ENCODE peak calls at places on chromosomes 4 and X, in four cellular contexts. B is K562, D is A549, R is HepG2. M is an unnamed sample.

GRCh38 chr4:69360271-69360670 is 80.0 kb downstream of the UGT2B28 start:
- DNase-seq in B (no peak), R (no peak), D (no peak), M (no peak)

GRCh38 chrX:29487714-29488113 is 727.6 kb upstream of the MAGEB2 start:
- DNase-seq in R (no peak), D (no peak), B (no peak), M (no peak)

GRCh38 chr4:163748474-163748873 is 254.0 kb downstream of the TMA16 start:
- DNase-seq in R (no peak), D (peak; percentile 19), B (no peak), M (no peak)

GRCh38 chrX:86133761-86134160 is 14.5 kb upstream of the DACH2 start:
- DNase-seq in B (no peak), R (no peak), D (peak; percentile 17), M (no peak)

GRCh38 chr4:25113915-25114904 is 46.0 kb downstream of the SEPSECS start:
- DNase-seq in B (peak; percentile 30), D (no peak), R (no peak), M (no peak)

GRCh38 chr4:122423246-122423645 is 33.3 kb downstream of the IL2 start:
- DNase-seq in D (no peak), B (no peak), R (no peak), M (no peak)

GRCh38 chr4:38590017-38590416 is 74.0 kb upstream of the KLF3 start:
- DNase-seq in B (no peak), D (no peak), R (no peak), M (no peak)

GRCh38 chr4:184371390-184371787 is 103.0 kb downstream of the IRF2 start:
- DNase-seq in R (no peak), B (no peak), D (no peak), M (no peak)

GRCh38 chr4:137213372-137214173 is 318.7 kb downstream of the PCDH18 start:
- DNase-seq in R (no peak), B (no peak), D (no peak), M (no peak)

GRCh38 chr4:184536070-184536880 is 61.9 kb upstream of the IRF2 start:
- DNase-seq in R (no peak), B (no peak), D (no peak), M (no peak)

GRCh38 chrX:47232803-47233332 is at the start of gene USP11:
- DNase-seq in D (peak; percentile 63), R (peak; percentile 47), B (peak; percentile 39), M (peak; percentile 55)

GRCh38 chr4:119735136-119735770 is 106.6 kb upstream of the PDE5A start:
- DNase-seq in B (no peak), R (no peak), D (peak; percentile 18), M (no peak)

GRCh38 chr4:89860971-89861370 is 24.0 kb upstream of the SNCA start:
- DNase-seq in R (no peak), D (no peak), B (no peak), M (no peak)

GRCh38 chr4:185549095-185549494 is 13.8 kb upstream of the PDLIM3 start:
- DNase-seq in D (no peak), B (no peak), R (no peak), M (no peak)

GRCh38 chr4:149120331-149121014 is 678.3 kb upstream of the NR3C2 start:
- DNase-seq in B (no peak), D (no peak), R (no peak), M (no peak)

GRCh38 chrX:105463483-105463882 is 243.0 kb upstream of the TEX13A start:
- DNase-seq in R (no peak), D (no peak), B (no peak), M (no peak)

GRCh38 chr4:11529625-11530201 is 101.0 kb upstream of the HS3ST1 start:
- DNase-seq in R (no peak), D (peak; percentile 56), B (no peak), M (no peak)

GRCh38 chr4:61783050-61783449 is 582.9 kb downstream of the ADGRL3 start:
- DNase-seq in D (no peak), B (no peak), R (no peak), M (no peak)

GRCh38 chr4:107283587-107284559 is 247.8 kb upstream of the DKK2 start:
- DNase-seq in B (no peak), R (no peak), D (peak; percentile 2), M (peak; percentile 27)

GRCh38 chr4:136369073-136369472 is 1163.2 kb downstream of the PCDH18 start:
- DNase-seq in B (no peak), R (no peak), D (no peak), M (no peak)

GRCh38 chr4:26022346-26022891 is 108.4 kb downstream of the SMIM20 start:
- DNase-seq in R (peak; percentile 73), B (no peak), D (peak; percentile 46), M (no peak)

GRCh38 chr4:1579834-1580686 is 104.1 kb downstream of the FAM53A start:
- DNase-seq in B (peak; percentile 96), D (peak; percentile 96), R (peak; percentile 15), M (peak; percentile 97)

GRCh38 chr4:92184566-92184965 is 119.2 kb upstream of the GRID2 start:
- DNase-seq in B (no peak), R (no peak), D (no peak), M (no peak)

GRCh38 chr4:84870398-84871163 is 95.9 kb downstream of the WDFY3 start:
- DNase-seq in B (no peak), R (peak; percentile 9), D (peak; percentile 27), M (peak; percentile 59)

GRCh38 chr4:111806331-111806730 is 338.9 kb upstream of the FAM241A start:
- DNase-seq in B (no peak), D (peak; percentile 23), R (peak; percentile 21), M (peak; percentile 15)
- TF ChIP-seq RNF2 in B (no peak), D (no peak), R (no peak), M (no peak)

DNA sequence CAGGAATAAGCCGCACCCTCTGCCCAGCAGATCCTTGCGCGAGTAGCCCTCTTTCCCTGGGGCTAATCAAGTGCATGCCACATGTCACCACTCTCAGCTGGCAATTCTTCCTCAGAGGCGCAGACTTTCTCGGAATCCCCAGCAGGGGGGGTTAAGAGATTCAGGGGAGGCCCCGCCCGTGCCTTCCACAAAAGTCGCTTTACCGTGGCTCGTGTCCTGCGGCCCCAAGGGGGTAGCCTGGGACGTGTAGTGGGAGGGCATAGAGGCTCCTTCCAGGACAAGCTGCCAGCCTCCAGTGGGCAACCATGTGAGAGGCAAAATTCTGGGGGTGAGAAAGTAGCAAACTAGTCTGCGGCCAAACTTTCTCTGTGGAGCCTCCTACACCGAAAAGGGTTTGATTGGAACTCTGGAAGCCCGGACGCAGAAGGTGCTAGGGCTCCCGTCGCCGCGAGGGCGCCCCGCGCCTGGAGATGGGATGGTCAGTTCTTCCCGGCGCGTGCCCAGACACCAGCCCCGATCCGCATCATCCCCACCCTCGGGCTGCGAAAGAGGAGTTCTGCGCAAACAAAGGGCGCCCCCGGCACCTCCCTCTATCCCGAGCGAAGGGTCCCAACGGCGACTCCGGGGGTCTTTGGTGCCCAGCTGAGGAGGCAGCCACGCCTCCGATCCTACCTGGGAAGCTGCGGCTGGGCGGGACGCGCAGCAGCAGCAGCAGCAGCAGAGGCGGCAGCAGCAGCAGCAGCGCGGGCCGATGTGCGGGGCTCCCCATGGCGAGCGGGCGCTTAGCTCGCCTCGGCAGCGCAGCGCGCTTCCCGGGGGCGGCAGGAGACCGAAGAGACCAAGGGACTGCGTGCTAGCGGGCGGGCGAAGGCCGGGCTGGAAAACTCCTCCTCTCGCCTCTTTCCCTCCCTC is at the start of gene SRPX:
- DNase-seq in R (no peak), B (peak; percentile 49), D (peak; percentile 52), M (peak; percentile 54)
- TF ChIP-seq RNF2 in R (no peak), B (no peak), D (no peak), M (peak; percentile 17)

GRCh38 chr4:8192748-8193738 is 6.0 kb upstream of the SH3TC1 start:
- DNase-seq in D (peak; percentile 76), B (no peak), R (peak; percentile 73), M (no peak)
- TF ChIP-seq RNF2 in D (no peak), B (no peak), R (no peak), M (no peak)

DNA sequence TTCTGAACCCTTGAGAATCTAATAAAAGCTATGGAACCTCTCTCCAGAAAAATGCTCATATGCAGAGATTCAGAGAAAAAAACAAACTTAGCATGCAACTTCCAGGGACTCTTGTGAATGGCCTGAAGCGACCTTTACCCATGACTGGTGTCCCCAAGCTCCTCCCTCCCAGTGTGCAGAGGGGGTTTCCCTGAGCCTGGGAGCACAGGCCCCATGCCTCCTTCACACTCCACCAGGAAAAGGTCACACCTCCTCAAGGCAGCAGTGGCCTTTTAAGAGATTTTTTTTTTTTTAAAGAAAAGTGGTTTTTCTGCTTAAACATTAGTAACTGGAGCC is 13.3 kb upstream of the UBA6 start:
- DNase-seq in R (no peak), D (peak; percentile 36), B (peak; percentile 45), M (no peak)
- TF ChIP-seq RNF2 in R (no peak), D (no peak), B (no peak), M (no peak)

GRCh38 chr4:6969826-6970800 is 60.5 kb downstream of the TBC1D14 start:
- DNase-seq in D (no peak), B (no peak), R (no peak), M (no peak)
- TF ChIP-seq RNF2 in D (no peak), B (no peak), R (no peak), M (no peak)

GRCh38 chrX:19040373-19040772 is 56.5 kb upstream of the PHKA2 start:
- DNase-seq in R (no peak), B (no peak), D (no peak), M (no peak)
- TF ChIP-seq RNF2 in R (no peak), B (no peak), D (no peak), M (no peak)

GRCh38 chr4:4857001-4857808 is 2.3 kb upstream of the MSX1 start:
- DNase-seq in D (no peak), R (no peak), B (no peak), M (no peak)

GRCh38 chr4:4854649-4855292 is 4.7 kb upstream of the MSX1 start:
- DNase-seq in B (no peak), R (no peak), D (no peak), M (no peak)

GRCh38 chr4:4856071-4857000 is 3.1 kb upstream of the MSX1 start:
- DNase-seq in B (peak; percentile 32), R (no peak), D (no peak), M (peak; percentile 64)

GRCh38 chr4:4853921-4854648 is 5.4 kb upstream of the MSX1 start:
- DNase-seq in B (no peak), R (no peak), D (no peak), M (no peak)

DNA sequence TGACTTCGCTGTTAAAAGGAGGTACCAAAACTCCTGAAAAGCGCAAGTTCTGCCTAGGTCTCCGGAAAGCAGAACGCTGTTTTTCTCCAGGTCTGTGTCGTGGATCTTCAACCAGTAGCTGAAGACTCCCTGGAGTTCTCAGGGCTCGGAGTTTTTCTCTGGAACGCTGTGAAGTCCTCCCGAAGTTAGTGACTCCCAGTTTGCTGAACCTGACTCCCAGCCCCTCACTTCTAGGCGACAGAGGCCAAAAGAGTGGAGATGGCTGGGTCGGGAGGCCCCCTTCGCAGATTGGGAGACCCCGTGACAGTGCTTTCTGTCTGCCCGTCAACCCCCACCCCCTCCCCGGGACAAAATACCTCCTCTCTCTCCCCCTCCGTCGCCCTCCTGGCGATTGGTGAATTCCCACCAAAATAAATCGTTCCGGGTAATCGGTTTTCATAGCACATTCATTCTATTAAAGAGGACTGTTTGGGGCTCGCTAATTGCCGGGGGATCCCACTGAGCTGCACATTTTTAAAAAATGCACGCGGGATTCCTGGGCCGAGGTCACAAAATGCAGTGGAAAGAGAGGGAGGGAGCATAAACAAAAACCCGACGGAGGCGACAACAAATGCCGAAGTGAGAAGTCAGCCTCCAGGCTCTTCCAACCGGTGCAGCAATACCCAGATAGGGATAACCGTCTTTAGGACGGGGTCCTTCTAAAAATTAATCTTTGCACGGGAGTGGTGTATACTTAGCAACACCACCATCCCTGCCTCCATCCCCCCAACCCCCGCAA is 4.0 kb upstream of the MSX1 start:
- DNase-seq in R (no peak), D (no peak), B (no peak), M (no peak)
- TF ChIP-seq RNF2 in R (no peak), D (no peak), B (no peak), M (peak; percentile 49)